ENCODE peak calls at places on chromosomes 12 and 14, in six cellular contexts. F is H1, C is uterus, M is body of pancreas, K is Peyer's patch, P is IMR-90. O is an unnamed sample.
A peak's percentile ranks its signal among the peaks of the same experiment; 100 is the strongest.

GRCh38 chr12:14853966-14854365 is 10.6 kb upstream of the ART4 start:
- DNase-seq in M (no peak), P (no peak), K (no peak), F (no peak), C (no peak), O (peak; percentile 30)

GRCh38 chr12:93624595-93625294 is 52.3 kb downstream of the SOCS2 start:
- DNase-seq in F (no peak), P (peak; percentile 98), M (no peak), K (no peak), C (no peak), O (no peak)

GRCh38 chr12:103816663-103817062 is 24.4 kb downstream of the NT5DC3 start:
- DNase-seq in P (no peak), K (no peak), C (no peak), M (no peak), F (no peak), O (no peak)

GRCh38 chr12:132638541-132639408 is 20.2 kb downstream of the P2RX2 start:
- DNase-seq in C (peak; percentile 58), M (peak; percentile 49), P (peak; percentile 60), F (no peak), K (no peak), O (no peak)

GRCh38 chr12:106648736-106649135 is 65.9 kb downstream of the RFX4 start:
- DNase-seq in C (no peak), P (no peak), K (no peak), M (no peak), F (no peak), O (no peak)

GRCh38 chr14:79544671-79545070 is 666.6 kb downstream of the DIO2 start:
- DNase-seq in K (no peak), C (no peak), P (peak; percentile 95), M (no peak), F (no peak), O (no peak)

GRCh38 chr12:91003737-91004136 is 1.0 kb downstream of the EPYC start:
- DNase-seq in M (no peak), P (no peak), K (no peak), F (no peak), C (no peak), O (no peak)

GRCh38 chr14:22535916-22536315 is 53.1 kb downstream of the DAD1 start:
- DNase-seq in K (no peak), M (no peak), F (no peak), C (no peak), P (no peak), O (no peak)

GRCh38 chr12:47547077-47547476 is 158.8 kb downstream of the RPAP3 start:
- DNase-seq in P (peak; percentile 69), F (no peak), M (no peak), C (no peak), K (no peak), O (no peak)

GRCh38 chr12:106582661-106583577 is at the start of gene RFX4:
- DNase-seq in C (no peak), P (no peak), K (no peak), F (no peak), M (no peak), O (no peak)

GRCh38 chr12:92059976-92060375 is 85.7 kb downstream of the BTG1 start:
- DNase-seq in C (no peak), K (no peak), F (no peak), P (peak; percentile 82), M (no peak), O (no peak)

GRCh38 chr14:106185837-106186233 is 659.5 kb downstream of the TMEM121 start:
- DNase-seq in K (no peak), M (peak; percentile 17), P (no peak), F (no peak), C (no peak), O (no peak)

GRCh38 chr14:31613188-31613587 is 52.0 kb downstream of the NUBPL start:
- DNase-seq in K (no peak), F (no peak), C (no peak), M (no peak), P (no peak), O (no peak)
- TF ChIP-seq POLR2A in K (no peak), F (no peak), C (no peak), M (no peak), P (no peak), O (no peak)

GRCh38 chr12:56359851-56360767 is at the start of gene STAT2:
- DNase-seq in P (peak; percentile 100), C (peak; percentile 99), M (peak; percentile 99), K (peak; percentile 99), F (peak; percentile 99), O (peak; percentile 100)

GRCh38 chr12:56362130-56363059 is at the start of gene APOF:
- DNase-seq in P (no peak), M (no peak), K (no peak), C (no peak), F (no peak), O (no peak)

GRCh38 chr12:56366948-56367347 is 4.3 kb upstream of the APOF start:
- DNase-seq in M (no peak), C (no peak), F (no peak), K (no peak), P (no peak), O (no peak)

GRCh38 chr12:56358836-56359532 is 923 bp downstream of the STAT2 start:
- DNase-seq in P (peak; percentile 87), K (no peak), F (no peak), M (no peak), C (no peak), O (no peak)

GRCh38 chr12:56361487-56362129 is 1.0 kb downstream of the APOF start:
- DNase-seq in K (no peak), P (no peak), M (no peak), C (no peak), F (no peak), O (no peak)
- TF ChIP-seq CTCF in K (no peak), P (no peak), M (no peak), C (no peak), F (no peak), O (no peak)

GRCh38 chr12:6167327-6168280 is 32.6 kb upstream of the CD9 start:
- DNase-seq in M (peak; percentile 19), F (no peak), P (peak; percentile 99), C (peak; percentile 38), K (no peak), O (peak; percentile 78)
- TF ChIP-seq POLR2A in M (no peak), F (no peak), P (peak; percentile 46), C (no peak), K (no peak), O (no peak)

DNA sequence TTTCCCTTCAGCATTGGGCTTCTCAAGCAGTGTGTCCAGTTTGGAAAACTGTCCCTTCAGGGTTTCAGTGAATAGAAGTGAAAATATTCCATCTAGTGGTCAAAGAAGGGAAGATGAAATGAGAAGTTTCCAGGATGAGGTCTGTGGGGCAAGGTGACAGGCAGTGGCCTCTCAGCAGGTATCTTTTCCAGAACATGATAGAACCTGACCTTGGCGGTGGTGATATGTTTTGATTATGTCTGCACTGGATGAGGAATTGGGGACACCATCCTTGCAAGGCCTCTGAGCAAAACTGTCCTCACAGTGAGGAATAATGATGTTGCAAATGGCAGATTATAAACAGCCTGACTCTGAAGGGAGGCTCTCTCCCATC is 4.7 kb downstream of the GPX2 start:
- DNase-seq in C (no peak), K (no peak), F (no peak), P (peak; percentile 15), M (no peak), O (no peak)
- TF ChIP-seq CTCF in C (peak; percentile 36), K (peak; percentile 46), F (no peak), P (peak; percentile 26), M (peak; percentile 35), O (no peak)

DNA sequence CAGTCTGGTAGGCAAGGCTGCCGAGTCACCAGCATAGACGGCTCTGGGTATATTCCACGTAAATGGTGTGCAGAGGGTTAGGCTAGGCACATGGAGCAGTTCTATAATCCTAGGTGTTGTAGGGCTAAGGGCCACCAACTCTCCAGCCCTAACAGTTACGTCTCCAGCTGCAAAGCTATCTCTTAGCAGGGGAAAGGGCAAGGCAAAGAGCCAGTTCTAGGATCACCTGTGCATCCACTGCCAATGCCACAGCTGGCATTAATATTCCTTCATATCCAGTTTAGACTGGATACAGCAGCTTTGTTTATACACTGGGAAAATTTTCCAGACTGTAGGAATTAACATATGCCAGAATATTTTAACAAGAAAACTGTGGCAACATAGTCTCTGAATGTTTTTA is 53.0 kb downstream of the SH2B3 start:
- DNase-seq in F (no peak), C (no peak), P (no peak), M (peak; percentile 66), K (no peak), O (no peak)
- TF ChIP-seq POLR2A in F (no peak), C (no peak), P (no peak), M (no peak), K (no peak), O (no peak)

GRCh38 chr12:114961491-114961890 is 277.5 kb upstream of the TBX3 start:
- DNase-seq in F (no peak), C (no peak), P (no peak), K (no peak), M (no peak), O (no peak)
- TF ChIP-seq CTCF in F (no peak), C (no peak), P (no peak), K (no peak), M (no peak), O (no peak)

GRCh38 chr14:68685419-68686211 is 107.3 kb downstream of the ZFP36L1 start:
- DNase-seq in F (no peak), M (peak; percentile 48), K (no peak), C (peak; percentile 18), P (peak; percentile 84), O (no peak)
- TF ChIP-seq POLR2A in F (no peak), M (no peak), K (no peak), C (no peak), P (no peak), O (no peak)

DNA sequence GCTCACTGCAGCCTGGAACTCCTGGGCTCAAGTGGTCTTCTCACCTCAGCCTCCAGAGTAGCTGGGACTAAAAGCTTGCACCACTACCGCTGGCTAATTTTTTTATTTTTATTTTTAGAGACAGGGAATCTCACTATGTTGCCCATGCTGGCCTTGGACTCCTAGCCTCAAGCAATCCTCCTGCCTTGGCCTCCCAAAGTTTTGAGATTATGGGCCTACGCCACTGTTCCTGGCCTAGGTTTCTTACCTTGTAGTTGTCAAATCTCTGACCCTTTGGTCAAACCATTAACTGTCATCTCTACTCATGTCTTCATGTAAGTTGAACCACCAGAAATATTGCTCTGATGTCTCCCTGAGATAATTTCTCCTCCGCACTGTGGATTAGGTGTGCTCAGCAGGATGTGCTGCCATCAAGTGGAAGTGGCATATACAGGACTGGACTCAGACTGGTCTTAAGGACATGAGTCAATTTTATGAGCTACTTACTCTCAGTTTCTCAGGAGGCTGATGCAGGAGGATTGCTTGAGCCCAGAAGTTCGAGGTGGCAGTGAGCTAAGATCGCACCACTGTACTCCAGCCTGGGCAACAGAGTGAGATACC is 28.5 kb downstream of the ACTR6 start:
- DNase-seq in F (no peak), M (no peak), C (no peak), P (peak; percentile 13), K (no peak), O (no peak)
- TF ChIP-seq CTCF in F (no peak), M (no peak), C (no peak), P (peak; percentile 11), K (peak; percentile 31), O (no peak)

O was measured in heart left ventricle.